ENCODE peak calls at places on chromosomes 12 and 14, in four cellular contexts. P is breast epithelium, Z is lower lobe of right lung, U is stomach. Y is an unnamed sample.

GRCh38 chr12:18139989-18140596 is 50.1 kb upstream of the RERGL start:
- DNase-seq in U (no peak), Z (no peak), P (no peak), Y (no peak)

GRCh38 chr12:25852792-25853191 is 105.7 kb upstream of the RASSF8 start:
- DNase-seq in P (no peak), U (no peak), Z (no peak), Y (no peak)

GRCh38 chr12:128779901-128780300 is 43.9 kb downstream of the SLC15A4 start:
- DNase-seq in P (no peak), U (no peak), Z (no peak), Y (no peak)

GRCh38 chr12:70043490-70044138 is 199.6 kb upstream of the CNOT2 start:
- DNase-seq in U (peak; percentile 29), P (no peak), Z (no peak), Y (peak; percentile 53)

GRCh38 chr12:49636979-49637378 is 13.6 kb downstream of the PRPF40B start:
- DNase-seq in P (no peak), U (peak; percentile 52), Z (no peak), Y (no peak)

GRCh38 chr12:113456761-113457160 is 14.9 kb downstream of the LHX5 start:
- DNase-seq in U (no peak), P (no peak), Z (no peak), Y (no peak)

GRCh38 chr14:101328412-101329149 is 232.7 kb upstream of the DIO3 start:
- DNase-seq in Z (no peak), U (no peak), P (no peak), Y (no peak)

GRCh38 chr12:2267624-2268477 is 215.1 kb downstream of the CACNA1C start:
- DNase-seq in P (peak; percentile 53), Z (no peak), U (no peak), Y (peak; percentile 79)

GRCh38 chr14:105126126-105126969 is 42.2 kb downstream of the JAG2 start:
- DNase-seq in Z (no peak), P (no peak), U (peak; percentile 17), Y (no peak)

GRCh38 chr12:90922068-90922743 is 32.8 kb downstream of the CCER1 start:
- DNase-seq in Z (no peak), P (no peak), U (no peak), Y (no peak)

GRCh38 chr14:93811611-93812010 is 23.3 kb upstream of the PRIMA1 start:
- DNase-seq in Z (no peak), P (no peak), U (no peak), Y (no peak)

GRCh38 chr12:96237465-96238077 is 43.4 kb downstream of the ELK3 start:
- DNase-seq in P (no peak), Z (no peak), U (peak; percentile 44), Y (peak; percentile 87)

GRCh38 chr12:43277630-43278267 is 274.3 kb downstream of the ADAMTS20 start:
- DNase-seq in Z (no peak), U (no peak), P (no peak), Y (no peak)

GRCh38 chr12:42296503-42297109 is 29.3 kb downstream of the ZCRB1 start:
- DNase-seq in U (no peak), Z (no peak), P (no peak), Y (no peak)

GRCh38 chr12:4648099-4648498 is 752 bp downstream of the AKAP3 start:
- DNase-seq in P (no peak), U (no peak), Z (no peak), Y (no peak)

GRCh38 chr12:114430306-114430705 is 24.4 kb upstream of the TBX5 start:
- DNase-seq in Z (no peak), U (no peak), P (no peak), Y (no peak)

GRCh38 chr12:11661491-11662085 is 12.1 kb downstream of the ETV6 start:
- DNase-seq in U (peak; percentile 67), P (no peak), Z (no peak), Y (no peak)

GRCh38 chr12:97292588-97292987 is 170.0 kb upstream of the RMST start:
- DNase-seq in Z (no peak), U (no peak), P (no peak), Y (no peak)

GRCh38 chr14:22668417-22668816 is 24.3 kb upstream of the OR6J1 start:
- DNase-seq in Z (no peak), U (no peak), P (no peak), Y (no peak)

GRCh38 chr14:33525626-33526025 is 425.2 kb downstream of the EGLN3 start:
- DNase-seq in P (no peak), Z (no peak), U (no peak), Y (no peak)

GRCh38 chr14:98947911-98948595 is 323.9 kb downstream of the BCL11B start:
- DNase-seq in U (no peak), P (no peak), Z (no peak), Y (no peak)

GRCh38 chr12:117120787-117121186 is 21.6 kb upstream of the TESC start:
- DNase-seq in P (no peak), Z (no peak), U (no peak), Y (no peak)

GRCh38 chr12:128486951-128487350 is 220.0 kb downstream of the TMEM132C start:
- DNase-seq in P (no peak), U (no peak), Z (no peak), Y (no peak)

GRCh38 chr14:50559990-50560928 is at the start of gene ATL1:
- DNase-seq in Z (peak; percentile 82), U (peak; percentile 68), P (peak; percentile 77), Y (peak; percentile 89)

GRCh38 chr12:55955800-55956508 is 9.9 kb downstream of the PMEL start:
- DNase-seq in U (peak; percentile 32), P (no peak), Z (no peak), Y (no peak)

GRCh38 chr12:45130881-45131281 is 80.0 kb upstream of the DBX2 start:
- DNase-seq in P (no peak), Z (no peak), U (no peak), Y (peak; percentile 55)

GRCh38 chr14:93048843-93049242 is 66.9 kb downstream of the ITPK1 start:
- DNase-seq in P (no peak), U (no peak), Z (no peak), Y (no peak)

GRCh38 chr14:24416254-24416931 is 13.1 kb downstream of the CBLN3 start:
- DNase-seq in U (no peak), P (no peak), Z (no peak), Y (no peak)

GRCh38 chr12:3662516-3662915 is 90.4 kb downstream of the CRACR2A start:
- DNase-seq in Z (no peak), U (no peak), P (no peak), Y (no peak)

GRCh38 chr12:50033317-50033679 is 8.0 kb upstream of the RACGAP1 start:
- DNase-seq in U (no peak), Z (peak; percentile 53), P (no peak), Y (no peak)

GRCh38 chr14:65471038-65471878 is 58.7 kb downstream of the FUT8 start:
- DNase-seq in U (no peak), P (no peak), Z (no peak), Y (no peak)

GRCh38 chr12:49578471-49579112 is 10.7 kb upstream of the MCRS1 start:
- DNase-seq in Z (no peak), U (no peak), P (no peak), Y (no peak)

GRCh38 chr12:2053675-2054070 is 886 bp downstream of the CACNA1C start:
- DNase-seq in Z (no peak), U (no peak), P (no peak), Y (no peak)

GRCh38 chr12:18135509-18135908 is 45.5 kb upstream of the RERGL start:
- DNase-seq in Z (no peak), P (no peak), U (no peak), Y (no peak)

GRCh38 chr12:79547044-79547734 is 143.6 kb downstream of the PAWR start:
- DNase-seq in P (no peak), U (no peak), Z (no peak), Y (no peak)

GRCh38 chr12:64400041-64400440 is 4.2 kb upstream of the XPOT start:
- DNase-seq in U (no peak), Z (no peak), P (no peak), Y (no peak)

GRCh38 chr12:124463341-124463861 is 104.0 kb downstream of the NCOR2 start:
- DNase-seq in P (no peak), Z (peak; percentile 30), U (no peak), Y (no peak)

DNA sequence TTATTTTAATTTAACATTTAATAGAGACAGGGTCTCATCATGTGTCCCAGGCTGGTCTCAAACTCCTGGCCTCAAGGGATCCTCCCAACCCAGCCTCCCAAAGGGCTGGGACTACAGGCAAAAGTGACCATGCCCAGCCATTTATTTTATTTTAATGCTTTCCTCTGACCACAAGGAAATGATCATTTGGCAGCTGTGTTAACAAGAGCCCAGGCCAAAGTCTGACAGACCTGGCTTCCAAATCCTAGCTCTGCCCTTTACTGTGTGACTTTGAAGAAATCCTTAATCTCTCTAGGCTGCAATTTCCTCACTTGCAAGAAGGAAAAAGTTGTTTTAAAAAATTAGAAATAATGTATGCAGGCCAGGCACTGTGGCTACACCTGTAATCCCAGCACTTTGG is 16.7 kb upstream of the GCH1 start:
- DNase-seq in U (no peak), P (no peak), Z (no peak), Y (no peak)
- H3K27ac ChIP-seq in U (no peak overlapping the region), P (no peak overlapping the region), Z (no peak overlapping the region), Y (no peak overlapping the region)

GRCh38 chr14:68293404-68293803 is 473.8 kb downstream of the RAD51B start:
- DNase-seq in U (no peak), Z (no peak), P (no peak), Y (no peak)

GRCh38 chr14:68297871-68298468 is 478.4 kb downstream of the RAD51B start:
- DNase-seq in P (no peak), U (no peak), Z (no peak), Y (no peak)

GRCh38 chr14:68295316-68295816 is 475.8 kb downstream of the RAD51B start:
- DNase-seq in P (no peak), U (no peak), Z (no peak), Y (no peak)

GRCh38 chr14:68300608-68301007 is 481.0 kb downstream of the RAD51B start:
- DNase-seq in P (no peak), Z (no peak), U (no peak), Y (no peak)

DNA sequence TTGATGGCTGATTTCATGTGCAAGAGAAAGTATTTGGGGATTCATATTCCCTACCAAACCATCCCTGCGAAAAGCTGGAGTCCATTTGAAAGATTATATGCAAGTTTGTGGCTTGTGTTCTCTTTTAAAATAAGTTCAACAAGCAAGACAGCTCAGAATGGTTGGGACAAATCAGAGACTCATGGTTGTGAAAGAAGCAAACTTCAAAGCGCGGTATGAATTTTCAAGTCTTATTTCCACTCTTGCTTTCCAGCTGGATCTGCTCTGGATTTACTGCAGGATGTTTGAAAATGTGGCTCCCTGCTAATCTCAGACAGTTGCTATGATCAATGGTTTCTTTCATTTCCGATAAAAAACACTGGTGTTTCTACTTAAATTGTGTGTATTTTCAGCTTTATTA is 477.4 kb downstream of the RAD51B start:
- DNase-seq in Z (no peak), U (no peak), P (no peak), Y (no peak)
- H3K4me1 ChIP-seq in Z (peaks cover 10% of the 10 kb centered on the region), U (peaks cover 52% of the 10 kb centered on the region), P (no peaks in the 10 kb centered on the region), Y (no peaks in the 10 kb centered on the region)

GRCh38 chr14:38758661-38759060 is 344.4 kb downstream of the SEC23A start:
- DNase-seq in Z (no peak), P (no peak), U (no peak), Y (no peak)

GRCh38 chr14:38755036-38755435 is 348.0 kb downstream of the SEC23A start:
- DNase-seq in U (no peak), P (no peak), Z (no peak), Y (no peak)

GRCh38 chr14:38762845-38763244 is 340.2 kb downstream of the SEC23A start:
- DNase-seq in Z (no peak), P (no peak), U (no peak), Y (no peak)

GRCh38 chr14:38762436-38762835 is 340.6 kb downstream of the SEC23A start:
- DNase-seq in Z (no peak), P (no peak), U (no peak), Y (no peak)

GRCh38 chr14:38761033-38761432 is 342.0 kb downstream of the SEC23A start:
- DNase-seq in U (no peak), Z (no peak), P (no peak), Y (no peak)
- H3K27ac ChIP-seq in U (no peak overlapping the region), Z (no peak overlapping the region), P (no peak overlapping the region), Y (no peak overlapping the region)

GRCh38 chr14:61603736-61604135 is 91.6 kb upstream of the HIF1A start:
- DNase-seq in P (no peak), U (no peak), Z (no peak), Y (no peak)
- H3K4me1 ChIP-seq in P (peaks cover 7% of the 10 kb centered on the region), U (peaks cover 54% of the 10 kb centered on the region), Z (peaks cover 16% of the 10 kb centered on the region), Y (peaks cover 5% of the 10 kb centered on the region)